ENCODE peak calls at places on chromosomes 12 and 14, in ten cellular contexts. One of them, this sample, is unnamed.

GRCh38 chr14:61625171-61625570 is 70.1 kb upstream of the HIF1A start:
- DNase-seq in endothelial cell of umbilical vein: no peak
- DNase-seq in sigmoid colon: no peak
- DNase-seq in GM12891: no peak
- DNase-seq in K562: no peak
- DNase-seq in GM23338: no peak
- DNase-seq in HCT116: no peak
- DNase-seq in HL-60: no peak
- DNase-seq in SK-N-SH: no peak
- DNase-seq in prostate gland: no peak
- DNase-seq in this sample: no peak

GRCh38 chr14:77556946-77557345 is 58.3 kb upstream of the ISM2 start:
- DNase-seq in endothelial cell of umbilical vein: no peak
- DNase-seq in sigmoid colon: no peak
- DNase-seq in GM12891: no peak
- DNase-seq in K562: no peak
- DNase-seq in GM23338: no peak
- DNase-seq in HCT116: no peak
- DNase-seq in HL-60: no peak
- DNase-seq in SK-N-SH: no peak
- DNase-seq in prostate gland: no peak
- DNase-seq in this sample: no peak

GRCh38 chr12:82805812-82806497 is 119.2 kb downstream of the TMTC2 start:
- DNase-seq in endothelial cell of umbilical vein: no peak
- DNase-seq in sigmoid colon: no peak
- DNase-seq in GM12891: no peak
- DNase-seq in K562: no peak
- DNase-seq in GM23338: no peak
- DNase-seq in HCT116: no peak
- DNase-seq in HL-60: no peak
- DNase-seq in SK-N-SH: no peak
- DNase-seq in prostate gland: no peak
- DNase-seq in this sample: no peak

GRCh38 chr12:51792417-51792816 is 56.1 kb downstream of the FIGNL2 start:
- DNase-seq in endothelial cell of umbilical vein: no peak
- DNase-seq in sigmoid colon: no peak
- DNase-seq in GM12891: no peak
- DNase-seq in K562: no peak
- DNase-seq in GM23338: peak
- DNase-seq in HCT116: no peak
- DNase-seq in HL-60: no peak
- DNase-seq in SK-N-SH: no peak
- DNase-seq in prostate gland: no peak
- DNase-seq in this sample: no peak

GRCh38 chr14:61477845-61478438 is 156.6 kb downstream of the PRKCH start:
- DNase-seq in endothelial cell of umbilical vein: peak
- DNase-seq in sigmoid colon: peak
- DNase-seq in GM12891: no peak
- DNase-seq in K562: no peak
- DNase-seq in GM23338: no peak
- DNase-seq in HCT116: peak
- DNase-seq in HL-60: no peak
- DNase-seq in SK-N-SH: no peak
- DNase-seq in prostate gland: no peak
- DNase-seq in this sample: peak

GRCh38 chr12:64825143-64826011 is 930 bp downstream of the TBC1D30 start:
- DNase-seq in endothelial cell of umbilical vein: no peak
- DNase-seq in sigmoid colon: no peak
- DNase-seq in GM12891: peak
- DNase-seq in K562: no peak
- DNase-seq in GM23338: peak
- DNase-seq in HCT116: no peak
- DNase-seq in HL-60: no peak
- DNase-seq in SK-N-SH: peak
- DNase-seq in prostate gland: no peak
- DNase-seq in this sample: no peak

GRCh38 chr12:132377147-132377546 is 47.8 kb upstream of the GALNT9 start:
- DNase-seq in endothelial cell of umbilical vein: no peak
- DNase-seq in sigmoid colon: no peak
- DNase-seq in GM12891: no peak
- DNase-seq in K562: no peak
- DNase-seq in GM23338: no peak
- DNase-seq in HCT116: no peak
- DNase-seq in HL-60: no peak
- DNase-seq in SK-N-SH: no peak
- DNase-seq in prostate gland: no peak
- DNase-seq in this sample: no peak

GRCh38 chr12:45565590-45565989 is 163.9 kb upstream of the ARID2 start:
- DNase-seq in endothelial cell of umbilical vein: no peak
- DNase-seq in sigmoid colon: no peak
- DNase-seq in GM12891: no peak
- DNase-seq in K562: no peak
- DNase-seq in GM23338: no peak
- DNase-seq in HCT116: no peak
- DNase-seq in HL-60: no peak
- DNase-seq in SK-N-SH: no peak
- DNase-seq in prostate gland: no peak
- DNase-seq in this sample: no peak

GRCh38 chr14:80959448-80960006 is 4.1 kb downstream of the TSHR start:
- DNase-seq in endothelial cell of umbilical vein: no peak
- DNase-seq in sigmoid colon: no peak
- DNase-seq in GM12891: peak
- DNase-seq in K562: no peak
- DNase-seq in GM23338: no peak
- DNase-seq in HCT116: no peak
- DNase-seq in HL-60: no peak
- DNase-seq in SK-N-SH: no peak
- DNase-seq in prostate gland: no peak
- DNase-seq in this sample: no peak

GRCh38 chr14:36942522-36943245 is 229.7 kb downstream of the SLC25A21 start:
- DNase-seq in endothelial cell of umbilical vein: no peak
- DNase-seq in sigmoid colon: no peak
- DNase-seq in GM12891: no peak
- DNase-seq in K562: peak
- DNase-seq in GM23338: no peak
- DNase-seq in HCT116: no peak
- DNase-seq in HL-60: no peak
- DNase-seq in SK-N-SH: no peak
- DNase-seq in prostate gland: no peak
- DNase-seq in this sample: no peak

GRCh38 chr14:103156733-103157411 is 33.6 kb downstream of the TNFAIP2 start:
- DNase-seq in endothelial cell of umbilical vein: no peak
- DNase-seq in sigmoid colon: no peak
- DNase-seq in GM12891: no peak
- DNase-seq in K562: no peak
- DNase-seq in GM23338: peak
- DNase-seq in HCT116: no peak
- DNase-seq in HL-60: no peak
- DNase-seq in SK-N-SH: no peak
- DNase-seq in prostate gland: no peak
- DNase-seq in this sample: peak

GRCh38 chr14:91387996-91388395 is 29.6 kb downstream of the CCDC88C start:
- DNase-seq in endothelial cell of umbilical vein: no peak
- DNase-seq in sigmoid colon: no peak
- DNase-seq in GM12891: no peak
- DNase-seq in K562: no peak
- DNase-seq in GM23338: no peak
- DNase-seq in HCT116: no peak
- DNase-seq in HL-60: no peak
- DNase-seq in SK-N-SH: no peak
- DNase-seq in prostate gland: no peak
- DNase-seq in this sample: no peak

GRCh38 chr14:24164591-24164991 is 3.5 kb downstream of the IRF9 start:
- DNase-seq in endothelial cell of umbilical vein: no peak
- DNase-seq in sigmoid colon: no peak
- DNase-seq in GM12891: no peak
- DNase-seq in K562: no peak
- DNase-seq in GM23338: no peak
- DNase-seq in HCT116: no peak
- DNase-seq in HL-60: no peak
- DNase-seq in SK-N-SH: no peak
- DNase-seq in prostate gland: no peak
- DNase-seq in this sample: peak
- TF ChIP-seq POLR2AphosphoS5 in endothelial cell of umbilical vein: no peak
- TF ChIP-seq POLR2AphosphoS5 in sigmoid colon: no peak
- TF ChIP-seq POLR2AphosphoS5 in GM12891: no peak
- TF ChIP-seq POLR2AphosphoS5 in K562: no peak
- TF ChIP-seq POLR2AphosphoS5 in GM23338: no peak
- TF ChIP-seq POLR2AphosphoS5 in HCT116: no peak
- TF ChIP-seq POLR2AphosphoS5 in HL-60: no peak
- TF ChIP-seq POLR2AphosphoS5 in SK-N-SH: no peak
- TF ChIP-seq POLR2AphosphoS5 in prostate gland: no peak
- TF ChIP-seq POLR2AphosphoS5 in this sample: no peak

GRCh38 chr12:11555743-11556625 is 93.5 kb upstream of the ETV6 start:
- DNase-seq in endothelial cell of umbilical vein: no peak
- DNase-seq in sigmoid colon: peak
- DNase-seq in GM12891: no peak
- DNase-seq in K562: peak
- DNase-seq in GM23338: no peak
- DNase-seq in HCT116: no peak
- DNase-seq in HL-60: no peak
- DNase-seq in SK-N-SH: no peak
- DNase-seq in prostate gland: peak
- DNase-seq in this sample: no peak
- TF ChIP-seq POLR2AphosphoS5 in endothelial cell of umbilical vein: no peak
- TF ChIP-seq POLR2AphosphoS5 in sigmoid colon: peak
- TF ChIP-seq POLR2AphosphoS5 in GM12891: peak
- TF ChIP-seq POLR2AphosphoS5 in K562: no peak
- TF ChIP-seq POLR2AphosphoS5 in GM23338: no peak
- TF ChIP-seq POLR2AphosphoS5 in HCT116: no peak
- TF ChIP-seq POLR2AphosphoS5 in HL-60: no peak
- TF ChIP-seq POLR2AphosphoS5 in SK-N-SH: no peak
- TF ChIP-seq POLR2AphosphoS5 in prostate gland: peak
- TF ChIP-seq POLR2AphosphoS5 in this sample: no peak

GRCh38 chr12:105214670-105215375 is 21.2 kb downstream of the APPL2 start:
- DNase-seq in endothelial cell of umbilical vein: peak
- DNase-seq in sigmoid colon: no peak
- DNase-seq in GM12891: no peak
- DNase-seq in K562: no peak
- DNase-seq in GM23338: no peak
- DNase-seq in HCT116: no peak
- DNase-seq in HL-60: no peak
- DNase-seq in SK-N-SH: no peak
- DNase-seq in prostate gland: peak
- DNase-seq in this sample: no peak
- TF ChIP-seq POLR2AphosphoS5 in endothelial cell of umbilical vein: peak
- TF ChIP-seq POLR2AphosphoS5 in sigmoid colon: no peak
- TF ChIP-seq POLR2AphosphoS5 in GM12891: no peak
- TF ChIP-seq POLR2AphosphoS5 in K562: no peak
- TF ChIP-seq POLR2AphosphoS5 in GM23338: no peak
- TF ChIP-seq POLR2AphosphoS5 in HCT116: no peak
- TF ChIP-seq POLR2AphosphoS5 in HL-60: no peak
- TF ChIP-seq POLR2AphosphoS5 in SK-N-SH: no peak
- TF ChIP-seq POLR2AphosphoS5 in prostate gland: peak
- TF ChIP-seq POLR2AphosphoS5 in this sample: no peak

GRCh38 chr12:96242597-96242996 is 48.4 kb downstream of the ELK3 start:
- DNase-seq in endothelial cell of umbilical vein: no peak
- DNase-seq in sigmoid colon: peak
- DNase-seq in GM12891: no peak
- DNase-seq in K562: peak
- DNase-seq in GM23338: no peak
- DNase-seq in HCT116: no peak
- DNase-seq in HL-60: no peak
- DNase-seq in SK-N-SH: no peak
- DNase-seq in prostate gland: no peak
- DNase-seq in this sample: no peak
- TF ChIP-seq POLR2AphosphoS5 in endothelial cell of umbilical vein: no peak
- TF ChIP-seq POLR2AphosphoS5 in sigmoid colon: no peak
- TF ChIP-seq POLR2AphosphoS5 in GM12891: no peak
- TF ChIP-seq POLR2AphosphoS5 in K562: no peak
- TF ChIP-seq POLR2AphosphoS5 in GM23338: no peak
- TF ChIP-seq POLR2AphosphoS5 in HCT116: no peak
- TF ChIP-seq POLR2AphosphoS5 in HL-60: no peak
- TF ChIP-seq POLR2AphosphoS5 in SK-N-SH: no peak
- TF ChIP-seq POLR2AphosphoS5 in prostate gland: no peak
- TF ChIP-seq POLR2AphosphoS5 in this sample: no peak

This sample was measured in upper lobe of left lung.